ENCODE peak calls at places on chromosomes 11 and 22, in five cellular contexts. W, Z, R, Y and U are unnamed samples.

GRCh38 chr22:46028069-46028991 is 51.4 kb upstream of the WNT7B start:
- DNase-seq in Y (no peak), R (no peak), W (no peak), Z (no peak), U (no peak)

GRCh38 chr11:33690290-33691050 is 10.2 kb downstream of the C11orf91 start:
- DNase-seq in Z (no peak), Y (peak; percentile 98), R (no peak), W (no peak), U (no peak)

GRCh38 chr11:31529701-31530100 is 20.1 kb downstream of the ELP4 start:
- DNase-seq in Y (no peak), W (no peak), Z (no peak), R (no peak), U (no peak)

GRCh38 chr22:30605449-30606110 is 1.4 kb upstream of the TCN2 start:
- DNase-seq in Z (no peak), R (peak; percentile 25), W (no peak), Y (peak; percentile 55), U (no peak)

GRCh38 chr22:37904572-37905533 is 1.2 kb upstream of the MICALL1 start:
- DNase-seq in R (no peak), Y (peak; percentile 98), Z (no peak), W (no peak), U (no peak)

GRCh38 chr11:64698427-64698826 is 24.6 kb downstream of the NRXN2 start:
- DNase-seq in Y (no peak), R (no peak), Z (no peak), W (no peak), U (no peak)

GRCh38 chr11:9763301-9763700 is 99.4 kb downstream of the SWAP70 start:
- DNase-seq in Z (no peak), Y (no peak), R (no peak), W (no peak), U (no peak)

GRCh38 chr11:104657083-104657482 is 241.2 kb downstream of the CASP12 start:
- DNase-seq in R (no peak), W (no peak), Y (no peak), Z (no peak), U (no peak)